ENCODE peak calls at places on chromosomes 12 and 14, in five cellular contexts. P is aorta, H is choroid plexus epithelial cell, J is astrocyte of the hippocampus, T is activated gamma-delta T cell treated with Interleukin-2 at 50 U/mL for 16 hours. I is an unnamed sample.

GRCh38 chr12:14960548-14961465 is 594 bp downstream of the ARHGDIB start:
- DNase-seq in J (no peak), H (peak; percentile 48), P (peak; percentile 60), T (peak; percentile 54), I (peak; percentile 72)

GRCh38 chr12:122820838-122821271 is 14.4 kb upstream of the HIP1R start:
- DNase-seq in H (no peak), J (no peak), T (no peak), P (no peak), I (no peak)

GRCh38 chr12:43832506-43833168 is 3.2 kb upstream of the TMEM117 start:
- DNase-seq in P (no peak), T (no peak), H (no peak), J (no peak), I (no peak)

GRCh38 chr14:101022916-101023435 is 119.5 kb upstream of the RTL1 start:
- DNase-seq in P (no peak), J (no peak), T (no peak), H (no peak), I (no peak)

GRCh38 chr14:65565948-65566347 is 153.4 kb downstream of the FUT8 start:
- DNase-seq in P (no peak), J (peak; percentile 6), T (no peak), H (no peak), I (no peak)

GRCh38 chr14:65026526-65026925 is 39.8 kb downstream of the FNTB start:
- DNase-seq in P (no peak), H (no peak), T (no peak), J (no peak), I (no peak)

GRCh38 chr12:85275359-85275758 is 4.7 kb upstream of the ALX1 start:
- DNase-seq in P (no peak), T (no peak), H (peak; percentile 42), J (no peak), I (no peak)

GRCh38 chr12:92185052-92185451 is 39.4 kb upstream of the BTG1 start:
- DNase-seq in H (no peak), T (peak; percentile 8), J (no peak), P (no peak), I (peak; percentile 44)

GRCh38 chr12:65501093-65501621 is 222.7 kb downstream of the MSRB3 start:
- DNase-seq in H (no peak), T (no peak), P (peak; percentile 87), J (peak; percentile 82), I (no peak)

GRCh38 chr12:56897844-56898341 is 36.3 kb downstream of the SDR9C7 start:
- DNase-seq in H (no peak), T (no peak), P (no peak), J (no peak), I (no peak)

GRCh38 chr12:28933864-28934527 is 215.1 kb upstream of the FAR2 start:
- DNase-seq in T (no peak), P (no peak), H (peak; percentile 39), J (no peak), I (no peak)

GRCh38 chr12:96091833-96092232 is 56.4 kb upstream of the LTA4H start:
- DNase-seq in J (no peak), H (peak; percentile 20), T (no peak), P (no peak), I (no peak)

GRCh38 chr12:56346663-56347062 is 8.0 kb downstream of the IL23A start:
- DNase-seq in P (no peak), J (no peak), T (peak; percentile 8), H (no peak), I (no peak)

GRCh38 chr14:31934767-31935266 is 142.3 kb upstream of the ARHGAP5 start:
- DNase-seq in P (no peak), T (no peak), J (peak; percentile 48), H (peak; percentile 89), I (no peak)

GRCh38 chr12:81284137-81284536 is 206.3 kb downstream of the ACSS3 start:
- DNase-seq in T (no peak), J (peak; percentile 15), H (peak; percentile 31), P (no peak), I (no peak)

GRCh38 chr12:124964836-124965462 is 24.0 kb downstream of the DHX37 start:
- DNase-seq in T (no peak), J (no peak), H (no peak), P (no peak), I (no peak)

GRCh38 chr14:105398726-105399440 is 545 bp downstream of the TEX22 start:
- DNase-seq in T (no peak), H (peak; percentile 36), P (peak; percentile 59), J (no peak), I (no peak)

GRCh38 chr12:94336201-94336915 is 123.3 kb downstream of the CEP83 start:
- DNase-seq in H (peak; percentile 74), J (no peak), T (no peak), P (no peak), I (no peak)

GRCh38 chr12:6946033-6946919 is 2.5 kb downstream of the C12orf57 start:
- DNase-seq in H (no peak), P (no peak), T (peak; percentile 58), J (peak; percentile 44), I (peak; percentile 55)

GRCh38 chr12:98399532-98399931 is 115.9 kb upstream of the TMPO start:
- DNase-seq in T (peak; percentile 64), H (peak; percentile 91), J (peak; percentile 73), P (no peak), I (peak; percentile 31)

GRCh38 chr12:12759234-12759915 is 26.1 kb upstream of the APOLD1 start:
- DNase-seq in J (no peak), P (no peak), H (no peak), T (no peak), I (no peak)

GRCh38 chr12:122097641-122098364 is 19.2 kb downstream of the MLXIP start:
- DNase-seq in J (peak; percentile 65), P (no peak), T (no peak), H (peak; percentile 58), I (no peak)